ENCODE peak calls at places on chromosomes 2 and 18, in ten cellular contexts. F is CD8-positive, alpha-beta T cell; O is OCI-LY7; Y is lower lobe of right lung; C is foreskin fibroblast; I is omental fat pad; K is RWPE1; V is GM13976; P is brain microvascular endothelial cell; W is progenitor cell of endocrine pancreas. N is an unnamed sample.

GRCh38 chr2:16177671-16178180 is 237.4 kb downstream of the MYCN start:
- DNase-seq in F (no peak), O (no peak), Y (no peak), C (no peak), I (no peak), K (no peak), V (no peak), P (no peak), W (no peak), N (no peak)

GRCh38 chr18:79272916-79273315 is 122.8 kb upstream of the NFATC1 start:
- DNase-seq in F (no peak), O (no peak), Y (no peak), C (no peak), I (no peak), K (no peak), V (no peak), P (no peak), W (no peak), N (no peak)

GRCh38 chr2:37773354-37773753 is 101.9 kb upstream of the CDC42EP3 start:
- DNase-seq in F (no peak), O (no peak), Y (no peak), C (no peak), I (no peak), K (no peak), V (no peak), P (no peak), W (no peak), N (no peak)

GRCh38 chr2:32355976-32356734 is 668 bp upstream of the BIRC6 start:
- DNase-seq in F (no peak), O (no peak), Y (no peak), C (no peak), I (no peak), K (peak), V (no peak), P (no peak), W (no peak), N (no peak)

GRCh38 chr2:216109962-216110614 is 940 bp downstream of the XRCC5 start:
- DNase-seq in F (no peak), O (peak), Y (no peak), C (no peak), I (no peak), K (peak), V (no peak), P (peak), W (no peak), N (no peak)

GRCh38 chr2:42928161-42928691 is 135.8 kb upstream of the HAAO start:
- DNase-seq in F (no peak), O (no peak), Y (no peak), C (no peak), I (no peak), K (no peak), V (no peak), P (no peak), W (no peak), N (no peak)

GRCh38 chr18:36360256-36360909 is 62.9 kb downstream of the FHOD3 start:
- DNase-seq in F (no peak), O (no peak), Y (no peak), C (no peak), I (no peak), K (no peak), V (no peak), P (no peak), W (no peak), N (no peak)

GRCh38 chr2:233820766-233821105 is 33.6 kb downstream of the HJURP start:
- DNase-seq in F (no peak), O (no peak), Y (no peak), C (no peak), I (no peak), K (no peak), V (no peak), P (no peak), W (no peak), N (no peak)

GRCh38 chr2:158496986-158497385 is 40.2 kb downstream of the PKP4 start:
- DNase-seq in F (no peak), O (no peak), Y (no peak), C (no peak), I (no peak), K (no peak), V (no peak), P (no peak), W (no peak), N (no peak)

GRCh38 chr2:44450806-44451205 is 89.1 kb downstream of the CAMKMT start:
- DNase-seq in F (no peak), O (no peak), Y (no peak), C (no peak), I (no peak), K (no peak), V (no peak), P (no peak), W (no peak), N (no peak)

GRCh38 chr2:168633200-168633599 is 169.2 kb upstream of the NOSTRIN start:
- DNase-seq in F (no peak), O (no peak), Y (no peak), C (peak), I (no peak), K (no peak), V (no peak), P (no peak), W (no peak), N (no peak)

GRCh38 chr2:218257390-218257981 is 3.3 kb upstream of the GPBAR1 start:
- DNase-seq in F (peak), O (peak), Y (peak), C (no peak), I (no peak), K (peak), V (peak), P (no peak), W (no peak), N (peak)

GRCh38 chr2:177340158-177340557 is 52.4 kb upstream of the AGPS start:
- DNase-seq in F (no peak), O (no peak), Y (no peak), C (peak), I (no peak), K (no peak), V (no peak), P (no peak), W (no peak), N (no peak)

GRCh38 chr2:104434363-104434792 is 419.5 kb upstream of the POU3F3 start:
- DNase-seq in F (no peak), O (no peak), Y (peak), C (no peak), I (no peak), K (no peak), V (no peak), P (no peak), W (no peak), N (peak)

GRCh38 chr2:138898855-138899254 is 118.7 kb upstream of the NXPH2 start:
- DNase-seq in F (no peak), O (no peak), Y (no peak), C (no peak), I (no peak), K (no peak), V (no peak), P (no peak), W (no peak), N (no peak)

GRCh38 chr2:138897274-138897673 is 117.1 kb upstream of the NXPH2 start:
- DNase-seq in F (no peak), O (no peak), Y (no peak), C (no peak), I (no peak), K (no peak), V (no peak), P (no peak), W (no peak), N (no peak)

GRCh38 chr2:138893746-138894145 is 113.6 kb upstream of the NXPH2 start:
- DNase-seq in F (no peak), O (no peak), Y (no peak), C (no peak), I (no peak), K (no peak), V (no peak), P (no peak), W (no peak), N (no peak)
- TF ChIP-seq CTCF in F (no peak), O (no peak), Y (no peak), C (no peak), I (no peak), K (no peak), V (no peak), P (no peak), W (no peak), N (no peak)

DNA sequence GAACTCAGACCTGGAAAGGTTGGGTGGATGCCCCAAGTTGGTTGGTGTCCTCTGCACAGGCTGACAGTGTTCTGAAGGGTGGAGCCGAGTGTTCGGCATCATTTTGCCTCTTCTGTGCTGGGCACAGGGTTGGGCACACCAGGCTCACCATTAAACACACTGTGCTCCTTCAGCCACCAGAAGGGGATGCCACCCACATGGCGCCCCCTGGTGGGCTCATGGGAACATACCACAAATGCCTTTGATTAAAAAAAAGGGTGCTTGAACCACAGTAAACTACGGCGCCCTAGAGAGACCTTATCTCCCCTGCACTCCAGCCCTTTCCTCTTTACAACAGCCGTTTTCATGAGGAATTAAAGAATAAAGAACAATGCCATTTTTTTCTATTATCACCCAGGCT is 89.4 kb downstream of the CELF4 start:
- DNase-seq in F (no peak), O (peak), Y (no peak), C (peak), I (no peak), K (no peak), V (peak), P (peak), W (peak), N (peak)
- TF ChIP-seq CTCF in F (no peak), O (peak), Y (peak), C (peak), I (no peak), K (no peak), V (peak), P (peak), W (peak), N (peak)

GRCh38 chr2:204900487-204900886 is 355.2 kb downstream of the PARD3B start:
- DNase-seq in F (no peak), O (no peak), Y (no peak), C (no peak), I (no peak), K (peak), V (no peak), P (no peak), W (no peak), N (no peak)

GRCh38 chr2:204900910-204901309 is 355.6 kb downstream of the PARD3B start:
- DNase-seq in F (no peak), O (no peak), Y (no peak), C (no peak), I (no peak), K (no peak), V (no peak), P (no peak), W (no peak), N (no peak)

GRCh38 chr2:204898928-204899640 is 353.8 kb downstream of the PARD3B start:
- DNase-seq in F (no peak), O (no peak), Y (no peak), C (no peak), I (no peak), K (no peak), V (no peak), P (no peak), W (no peak), N (no peak)

GRCh38 chr2:204899983-204900382 is 354.7 kb downstream of the PARD3B start:
- DNase-seq in F (no peak), O (no peak), Y (no peak), C (no peak), I (no peak), K (no peak), V (no peak), P (no peak), W (no peak), N (no peak)

GRCh38 chr2:204901591-204901990 is 356.3 kb downstream of the PARD3B start:
- DNase-seq in F (no peak), O (no peak), Y (no peak), C (no peak), I (no peak), K (no peak), V (no peak), P (no peak), W (no peak), N (no peak)
- TF ChIP-seq CTCF in F (no peak), O (no peak), Y (no peak), C (no peak), I (no peak), K (no peak), V (no peak), P (no peak), W (no peak), N (no peak)

GRCh38 chr2:88913280-88913679 is 221.8 kb downstream of the RPIA start:
- DNase-seq in F (no peak), O (no peak), Y (no peak), C (no peak), I (no peak), K (no peak), V (no peak), P (no peak), W (no peak), N (no peak)

GRCh38 chr2:88924533-88924932 is 233.1 kb downstream of the RPIA start:
- DNase-seq in F (no peak), O (no peak), Y (no peak), C (no peak), I (no peak), K (no peak), V (no peak), P (no peak), W (no peak), N (no peak)

GRCh38 chr2:88919087-88919738 is 227.7 kb downstream of the RPIA start:
- DNase-seq in F (no peak), O (no peak), Y (no peak), C (peak), I (no peak), K (peak), V (peak), P (peak), W (no peak), N (no peak)
- TF ChIP-seq CTCF in F (peak), O (no peak), Y (peak), C (peak), I (no peak), K (peak), V (no peak), P (peak), W (peak), N (no peak)

GRCh38 chr18:24878289-24878688 is 417.9 kb downstream of the HRH4 start:
- DNase-seq in F (no peak), O (peak), Y (no peak), C (peak), I (no peak), K (no peak), V (no peak), P (peak), W (no peak), N (no peak)
- TF ChIP-seq CTCF in F (no peak), O (peak), Y (peak), C (peak), I (no peak), K (peak), V (peak), P (peak), W (peak), N (peak)

GRCh38 chr2:7035884-7036283 is 118.7 kb downstream of the RNF144A start:
- DNase-seq in F (no peak), O (no peak), Y (no peak), C (no peak), I (no peak), K (no peak), V (no peak), P (no peak), W (no peak), N (no peak)

GRCh38 chr2:7033136-7033960 is 116.1 kb downstream of the RNF144A start:
- DNase-seq in F (no peak), O (no peak), Y (no peak), C (no peak), I (no peak), K (no peak), V (no peak), P (no peak), W (no peak), N (no peak)

GRCh38 chr2:7032371-7032770 is 115.2 kb downstream of the RNF144A start:
- DNase-seq in F (no peak), O (no peak), Y (no peak), C (no peak), I (no peak), K (no peak), V (no peak), P (no peak), W (no peak), N (no peak)

GRCh38 chr2:7031424-7032245 is 114.4 kb downstream of the RNF144A start:
- DNase-seq in F (peak), O (peak), Y (peak), C (no peak), I (no peak), K (peak), V (no peak), P (peak), W (no peak), N (no peak)

GRCh38 chr2:7034313-7034712 is 117.1 kb downstream of the RNF144A start:
- DNase-seq in F (no peak), O (no peak), Y (no peak), C (no peak), I (no peak), K (no peak), V (no peak), P (peak), W (no peak), N (no peak)
- TF ChIP-seq CTCF in F (no peak), O (no peak), Y (peak), C (no peak), I (no peak), K (no peak), V (no peak), P (peak), W (no peak), N (no peak)

DNA sequence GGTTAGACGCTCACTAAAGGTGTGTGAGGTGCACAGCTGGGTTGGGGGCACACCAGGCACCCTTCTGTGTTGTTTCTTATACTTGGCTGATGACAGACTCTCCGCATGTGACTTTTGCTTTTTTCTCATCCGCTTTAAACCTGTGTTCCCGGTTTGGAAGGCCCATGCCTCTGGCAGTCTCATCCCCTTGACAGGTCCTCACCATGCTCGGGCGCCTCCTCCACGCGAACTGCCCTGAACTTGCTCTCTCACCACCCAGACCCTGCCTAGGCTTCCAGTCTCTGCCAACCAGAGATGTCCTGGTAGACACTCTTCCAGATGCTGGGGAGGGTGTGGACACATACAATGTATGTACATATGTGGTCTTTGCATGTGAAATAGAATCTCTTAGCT is 79.8 kb downstream of the LIMS1 start:
- DNase-seq in F (no peak), O (no peak), Y (no peak), C (no peak), I (no peak), K (no peak), V (no peak), P (no peak), W (no peak), N (no peak)
- TF ChIP-seq CTCF in F (no peak), O (no peak), Y (no peak), C (no peak), I (no peak), K (no peak), V (no peak), P (no peak), W (no peak), N (no peak)

GRCh38 chr2:127526142-127526939 is at the start of gene IWS1:
- DNase-seq in F (peak), O (peak), Y (peak), C (peak), I (peak), K (peak), V (peak), P (peak), W (peak), N (peak)
- TF ChIP-seq CTCF in F (no peak), O (no peak), Y (peak), C (no peak), I (no peak), K (no peak), V (no peak), P (peak), W (peak), N (no peak)

DNA sequence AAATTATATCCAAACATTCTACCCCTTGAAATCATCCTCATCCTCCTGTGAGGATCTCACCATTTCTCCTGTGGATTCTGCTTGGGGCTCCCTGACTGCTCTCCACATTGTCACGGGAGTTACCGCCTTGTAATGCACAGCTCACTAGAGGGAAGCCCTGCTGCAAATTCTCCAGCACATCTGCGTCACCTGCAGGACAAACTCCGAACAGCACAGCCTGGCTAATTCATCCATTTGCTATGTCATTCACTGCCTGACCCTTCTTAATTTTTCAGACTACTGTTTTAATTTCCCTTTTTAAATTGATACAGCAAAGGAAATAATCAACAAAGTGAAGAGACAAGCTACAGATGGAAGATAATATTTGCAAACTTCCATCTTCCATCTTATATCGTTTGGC is 627.4 kb downstream of the FBXO15 start:
- DNase-seq in F (no peak), O (no peak), Y (no peak), C (no peak), I (no peak), K (no peak), V (no peak), P (no peak), W (no peak), N (no peak)
- TF ChIP-seq CTCF in F (no peak), O (no peak), Y (no peak), C (no peak), I (no peak), K (no peak), V (peak), P (peak), W (peak), N (no peak)